ENCODE peak calls at places on chromosomes 6 and 20, in seven cellular contexts. One of them, this sample, is unnamed.

GRCh38 chr6:161744211-161745067 is 470.6 kb upstream of the AGPAT4 start:
- DNase-seq in CD8-positive, alpha-beta T cell: no peak
- DNase-seq in heart left ventricle: no peak
- DNase-seq in NCI-H446 treated with DMSO at 0.1 percent for 48 hours: no peak
- DNase-seq in AG08395: no peak
- DNase-seq in activated T-cell treated with anti-CD3 and anti-CD28 coated beads, Interleukin-2, amount 50 U/mL, for 72 hours: no peak
- DNase-seq in stimulated activated CD4-positive, alpha-beta T cell treated with anti-CD3 and anti-CD28 coated beads, Interleukin-4, amount 100 ng/mL, for 1 hour: no peak
- DNase-seq in this sample: no peak

GRCh38 chr6:87504440-87504839 is 31.7 kb downstream of the SLC35A1 start:
- DNase-seq in stimulated activated CD4-positive, alpha-beta T cell treated with anti-CD3 and anti-CD28 coated beads, Interleukin-4, amount 100 ng/mL, for 1 hour: no peak
- DNase-seq in activated T-cell treated with anti-CD3 and anti-CD28 coated beads, Interleukin-2, amount 50 U/mL, for 72 hours: no peak
- DNase-seq in CD8-positive, alpha-beta T cell: no peak
- DNase-seq in AG08395: no peak
- DNase-seq in heart left ventricle: no peak
- DNase-seq in NCI-H446 treated with DMSO at 0.1 percent for 48 hours: no peak
- DNase-seq in this sample: no peak

GRCh38 chr20:3135507-3136070 is 24.1 kb downstream of the FASTKD5 start:
- DNase-seq in activated T-cell treated with anti-CD3 and anti-CD28 coated beads, Interleukin-2, amount 50 U/mL, for 72 hours: no peak
- DNase-seq in NCI-H446 treated with DMSO at 0.1 percent for 48 hours: no peak
- DNase-seq in AG08395: no peak
- DNase-seq in CD8-positive, alpha-beta T cell: no peak
- DNase-seq in heart left ventricle: no peak
- DNase-seq in stimulated activated CD4-positive, alpha-beta T cell treated with anti-CD3 and anti-CD28 coated beads, Interleukin-4, amount 100 ng/mL, for 1 hour: no peak
- DNase-seq in this sample: no peak

GRCh38 chr20:1291191-1291741 is 25.2 kb downstream of the SNPH start:
- DNase-seq in stimulated activated CD4-positive, alpha-beta T cell treated with anti-CD3 and anti-CD28 coated beads, Interleukin-4, amount 100 ng/mL, for 1 hour: no peak
- DNase-seq in activated T-cell treated with anti-CD3 and anti-CD28 coated beads, Interleukin-2, amount 50 U/mL, for 72 hours: no peak
- DNase-seq in heart left ventricle: no peak
- DNase-seq in AG08395: peak; percentile 25
- DNase-seq in NCI-H446 treated with DMSO at 0.1 percent for 48 hours: no peak
- DNase-seq in CD8-positive, alpha-beta T cell: no peak
- DNase-seq in this sample: no peak

GRCh38 chr6:19880066-19880465 is 42.9 kb downstream of the ID4 start:
- DNase-seq in heart left ventricle: no peak
- DNase-seq in stimulated activated CD4-positive, alpha-beta T cell treated with anti-CD3 and anti-CD28 coated beads, Interleukin-4, amount 100 ng/mL, for 1 hour: no peak
- DNase-seq in NCI-H446 treated with DMSO at 0.1 percent for 48 hours: no peak
- DNase-seq in AG08395: no peak
- DNase-seq in CD8-positive, alpha-beta T cell: no peak
- DNase-seq in activated T-cell treated with anti-CD3 and anti-CD28 coated beads, Interleukin-2, amount 50 U/mL, for 72 hours: no peak
- DNase-seq in this sample: no peak

GRCh38 chr20:21149344-21149743 is 23.5 kb downstream of the KIZ start:
- DNase-seq in NCI-H446 treated with DMSO at 0.1 percent for 48 hours: no peak
- DNase-seq in CD8-positive, alpha-beta T cell: no peak
- DNase-seq in stimulated activated CD4-positive, alpha-beta T cell treated with anti-CD3 and anti-CD28 coated beads, Interleukin-4, amount 100 ng/mL, for 1 hour: no peak
- DNase-seq in AG08395: no peak
- DNase-seq in activated T-cell treated with anti-CD3 and anti-CD28 coated beads, Interleukin-2, amount 50 U/mL, for 72 hours: no peak
- DNase-seq in heart left ventricle: no peak
- DNase-seq in this sample: no peak

GRCh38 chr20:46160661-46161060 is 42.5 kb downstream of the CD40 start:
- DNase-seq in activated T-cell treated with anti-CD3 and anti-CD28 coated beads, Interleukin-2, amount 50 U/mL, for 72 hours: no peak
- DNase-seq in stimulated activated CD4-positive, alpha-beta T cell treated with anti-CD3 and anti-CD28 coated beads, Interleukin-4, amount 100 ng/mL, for 1 hour: no peak
- DNase-seq in CD8-positive, alpha-beta T cell: no peak
- DNase-seq in NCI-H446 treated with DMSO at 0.1 percent for 48 hours: no peak
- DNase-seq in AG08395: no peak
- DNase-seq in heart left ventricle: no peak
- DNase-seq in this sample: no peak

GRCh38 chr20:9129756-9130155 is 60.9 kb downstream of the PLCB4 start:
- DNase-seq in heart left ventricle: no peak
- DNase-seq in stimulated activated CD4-positive, alpha-beta T cell treated with anti-CD3 and anti-CD28 coated beads, Interleukin-4, amount 100 ng/mL, for 1 hour: no peak
- DNase-seq in AG08395: no peak
- DNase-seq in NCI-H446 treated with DMSO at 0.1 percent for 48 hours: no peak
- DNase-seq in activated T-cell treated with anti-CD3 and anti-CD28 coated beads, Interleukin-2, amount 50 U/mL, for 72 hours: no peak
- DNase-seq in CD8-positive, alpha-beta T cell: no peak
- DNase-seq in this sample: no peak

GRCh38 chr6:158559895-158560786 is at the start of gene TMEM181:
- DNase-seq in NCI-H446 treated with DMSO at 0.1 percent for 48 hours: peak; percentile 58
- DNase-seq in heart left ventricle: peak; percentile 88
- DNase-seq in CD8-positive, alpha-beta T cell: peak; percentile 83
- DNase-seq in activated T-cell treated with anti-CD3 and anti-CD28 coated beads, Interleukin-2, amount 50 U/mL, for 72 hours: peak; percentile 91
- DNase-seq in stimulated activated CD4-positive, alpha-beta T cell treated with anti-CD3 and anti-CD28 coated beads, Interleukin-4, amount 100 ng/mL, for 1 hour: peak; percentile 89
- DNase-seq in AG08395: peak; percentile 87
- DNase-seq in this sample: peak; percentile 73

GRCh38 chr6:87543836-87544735 is 45.7 kb downstream of the RARS2 start:
- DNase-seq in CD8-positive, alpha-beta T cell: no peak
- DNase-seq in activated T-cell treated with anti-CD3 and anti-CD28 coated beads, Interleukin-2, amount 50 U/mL, for 72 hours: no peak
- DNase-seq in stimulated activated CD4-positive, alpha-beta T cell treated with anti-CD3 and anti-CD28 coated beads, Interleukin-4, amount 100 ng/mL, for 1 hour: no peak
- DNase-seq in heart left ventricle: no peak
- DNase-seq in NCI-H446 treated with DMSO at 0.1 percent for 48 hours: no peak
- DNase-seq in AG08395: no peak
- DNase-seq in this sample: no peak

GRCh38 chr20:3798908-3799248 is 2.8 kb downstream of the CDC25B start:
- DNase-seq in heart left ventricle: no peak
- DNase-seq in AG08395: no peak
- DNase-seq in activated T-cell treated with anti-CD3 and anti-CD28 coated beads, Interleukin-2, amount 50 U/mL, for 72 hours: no peak
- DNase-seq in stimulated activated CD4-positive, alpha-beta T cell treated with anti-CD3 and anti-CD28 coated beads, Interleukin-4, amount 100 ng/mL, for 1 hour: no peak
- DNase-seq in NCI-H446 treated with DMSO at 0.1 percent for 48 hours: no peak
- DNase-seq in CD8-positive, alpha-beta T cell: no peak
- DNase-seq in this sample: no peak

GRCh38 chr6:166381733-166382499 is 824 bp downstream of the MPC1 start:
- DNase-seq in heart left ventricle: peak; percentile 75
- DNase-seq in CD8-positive, alpha-beta T cell: peak; percentile 59
- DNase-seq in AG08395: peak; percentile 56
- DNase-seq in stimulated activated CD4-positive, alpha-beta T cell treated with anti-CD3 and anti-CD28 coated beads, Interleukin-4, amount 100 ng/mL, for 1 hour: peak; percentile 70
- DNase-seq in NCI-H446 treated with DMSO at 0.1 percent for 48 hours: no peak
- DNase-seq in activated T-cell treated with anti-CD3 and anti-CD28 coated beads, Interleukin-2, amount 50 U/mL, for 72 hours: peak; percentile 86
- DNase-seq in this sample: peak; percentile 65

GRCh38 chr6:81636930-81637568 is 115.4 kb downstream of the TENT5A start:
- DNase-seq in NCI-H446 treated with DMSO at 0.1 percent for 48 hours: no peak
- DNase-seq in stimulated activated CD4-positive, alpha-beta T cell treated with anti-CD3 and anti-CD28 coated beads, Interleukin-4, amount 100 ng/mL, for 1 hour: no peak
- DNase-seq in AG08395: no peak
- DNase-seq in heart left ventricle: no peak
- DNase-seq in activated T-cell treated with anti-CD3 and anti-CD28 coated beads, Interleukin-2, amount 50 U/mL, for 72 hours: no peak
- DNase-seq in CD8-positive, alpha-beta T cell: no peak
- DNase-seq in this sample: no peak

GRCh38 chr20:43691928-43692524 is 25.1 kb downstream of the MYBL2 start:
- DNase-seq in AG08395: peak; percentile 76
- DNase-seq in activated T-cell treated with anti-CD3 and anti-CD28 coated beads, Interleukin-2, amount 50 U/mL, for 72 hours: peak; percentile 75
- DNase-seq in NCI-H446 treated with DMSO at 0.1 percent for 48 hours: no peak
- DNase-seq in CD8-positive, alpha-beta T cell: peak; percentile 29
- DNase-seq in stimulated activated CD4-positive, alpha-beta T cell treated with anti-CD3 and anti-CD28 coated beads, Interleukin-4, amount 100 ng/mL, for 1 hour: peak; percentile 64
- DNase-seq in heart left ventricle: no peak
- DNase-seq in this sample: peak; percentile 23

GRCh38 chr20:2131366-2131765 is 29.7 kb downstream of the STK35 start:
- DNase-seq in CD8-positive, alpha-beta T cell: no peak
- DNase-seq in AG08395: no peak
- DNase-seq in stimulated activated CD4-positive, alpha-beta T cell treated with anti-CD3 and anti-CD28 coated beads, Interleukin-4, amount 100 ng/mL, for 1 hour: no peak
- DNase-seq in NCI-H446 treated with DMSO at 0.1 percent for 48 hours: no peak
- DNase-seq in heart left ventricle: no peak
- DNase-seq in activated T-cell treated with anti-CD3 and anti-CD28 coated beads, Interleukin-2, amount 50 U/mL, for 72 hours: no peak
- DNase-seq in this sample: no peak

GRCh38 chr6:30690403-30691207 is at the start of gene NRM:
- DNase-seq in activated T-cell treated with anti-CD3 and anti-CD28 coated beads, Interleukin-2, amount 50 U/mL, for 72 hours: peak; percentile 86
- DNase-seq in NCI-H446 treated with DMSO at 0.1 percent for 48 hours: peak; percentile 69
- DNase-seq in AG08395: peak; percentile 91
- DNase-seq in heart left ventricle: peak; percentile 91
- DNase-seq in CD8-positive, alpha-beta T cell: peak; percentile 61
- DNase-seq in stimulated activated CD4-positive, alpha-beta T cell treated with anti-CD3 and anti-CD28 coated beads, Interleukin-4, amount 100 ng/mL, for 1 hour: peak; percentile 81
- DNase-seq in this sample: no peak

GRCh38 chr6:133568970-133569889 is 319.7 kb upstream of the TCF21 start:
- DNase-seq in AG08395: peak; percentile 85
- DNase-seq in activated T-cell treated with anti-CD3 and anti-CD28 coated beads, Interleukin-2, amount 50 U/mL, for 72 hours: peak; percentile 15
- DNase-seq in NCI-H446 treated with DMSO at 0.1 percent for 48 hours: peak; percentile 49
- DNase-seq in CD8-positive, alpha-beta T cell: no peak
- DNase-seq in stimulated activated CD4-positive, alpha-beta T cell treated with anti-CD3 and anti-CD28 coated beads, Interleukin-4, amount 100 ng/mL, for 1 hour: no peak
- DNase-seq in heart left ventricle: peak; percentile 8
- DNase-seq in this sample: no peak

GRCh38 chr6:152173321-152173720 is 365.8 kb downstream of the ESR1 start:
- DNase-seq in CD8-positive, alpha-beta T cell: no peak
- DNase-seq in AG08395: peak; percentile 29
- DNase-seq in heart left ventricle: no peak
- DNase-seq in stimulated activated CD4-positive, alpha-beta T cell treated with anti-CD3 and anti-CD28 coated beads, Interleukin-4, amount 100 ng/mL, for 1 hour: no peak
- DNase-seq in activated T-cell treated with anti-CD3 and anti-CD28 coated beads, Interleukin-2, amount 50 U/mL, for 72 hours: no peak
- DNase-seq in NCI-H446 treated with DMSO at 0.1 percent for 48 hours: no peak
- DNase-seq in this sample: no peak

GRCh38 chr6:14957355-14958059 is 288.4 kb upstream of the JARID2 start:
- DNase-seq in heart left ventricle: no peak
- DNase-seq in stimulated activated CD4-positive, alpha-beta T cell treated with anti-CD3 and anti-CD28 coated beads, Interleukin-4, amount 100 ng/mL, for 1 hour: no peak
- DNase-seq in CD8-positive, alpha-beta T cell: no peak
- DNase-seq in AG08395: no peak
- DNase-seq in activated T-cell treated with anti-CD3 and anti-CD28 coated beads, Interleukin-2, amount 50 U/mL, for 72 hours: no peak
- DNase-seq in NCI-H446 treated with DMSO at 0.1 percent for 48 hours: no peak
- DNase-seq in this sample: no peak

GRCh38 chr6:4374231-4374630 is 238.9 kb upstream of the ECI2 start:
- DNase-seq in activated T-cell treated with anti-CD3 and anti-CD28 coated beads, Interleukin-2, amount 50 U/mL, for 72 hours: no peak
- DNase-seq in NCI-H446 treated with DMSO at 0.1 percent for 48 hours: no peak
- DNase-seq in stimulated activated CD4-positive, alpha-beta T cell treated with anti-CD3 and anti-CD28 coated beads, Interleukin-4, amount 100 ng/mL, for 1 hour: no peak
- DNase-seq in heart left ventricle: no peak
- DNase-seq in AG08395: no peak
- DNase-seq in CD8-positive, alpha-beta T cell: no peak
- DNase-seq in this sample: no peak

GRCh38 chr6:79702701-79703100 is 71.6 kb downstream of the SH3BGRL2 start:
- DNase-seq in stimulated activated CD4-positive, alpha-beta T cell treated with anti-CD3 and anti-CD28 coated beads, Interleukin-4, amount 100 ng/mL, for 1 hour: no peak
- DNase-seq in CD8-positive, alpha-beta T cell: peak; percentile 14
- DNase-seq in NCI-H446 treated with DMSO at 0.1 percent for 48 hours: no peak
- DNase-seq in activated T-cell treated with anti-CD3 and anti-CD28 coated beads, Interleukin-2, amount 50 U/mL, for 72 hours: peak; percentile 40
- DNase-seq in heart left ventricle: no peak
- DNase-seq in AG08395: no peak
- DNase-seq in this sample: peak; percentile 49

GRCh38 chr6:50862172-50862571 is 43.5 kb downstream of the TFAP2B start:
- DNase-seq in stimulated activated CD4-positive, alpha-beta T cell treated with anti-CD3 and anti-CD28 coated beads, Interleukin-4, amount 100 ng/mL, for 1 hour: no peak
- DNase-seq in activated T-cell treated with anti-CD3 and anti-CD28 coated beads, Interleukin-2, amount 50 U/mL, for 72 hours: no peak
- DNase-seq in NCI-H446 treated with DMSO at 0.1 percent for 48 hours: no peak
- DNase-seq in CD8-positive, alpha-beta T cell: no peak
- DNase-seq in heart left ventricle: no peak
- DNase-seq in AG08395: no peak
- DNase-seq in this sample: no peak

GRCh38 chr20:13331536-13331935 is 110.5 kb downstream of the ISM1 start:
- DNase-seq in stimulated activated CD4-positive, alpha-beta T cell treated with anti-CD3 and anti-CD28 coated beads, Interleukin-4, amount 100 ng/mL, for 1 hour: no peak
- DNase-seq in NCI-H446 treated with DMSO at 0.1 percent for 48 hours: no peak
- DNase-seq in heart left ventricle: no peak
- DNase-seq in CD8-positive, alpha-beta T cell: no peak
- DNase-seq in activated T-cell treated with anti-CD3 and anti-CD28 coated beads, Interleukin-2, amount 50 U/mL, for 72 hours: no peak
- DNase-seq in AG08395: peak; percentile 43
- DNase-seq in this sample: no peak

GRCh38 chr6:105859441-105859840 is 226.7 kb upstream of the PRDM1 start:
- DNase-seq in stimulated activated CD4-positive, alpha-beta T cell treated with anti-CD3 and anti-CD28 coated beads, Interleukin-4, amount 100 ng/mL, for 1 hour: no peak
- DNase-seq in activated T-cell treated with anti-CD3 and anti-CD28 coated beads, Interleukin-2, amount 50 U/mL, for 72 hours: no peak
- DNase-seq in CD8-positive, alpha-beta T cell: no peak
- DNase-seq in heart left ventricle: no peak
- DNase-seq in AG08395: no peak
- DNase-seq in NCI-H446 treated with DMSO at 0.1 percent for 48 hours: no peak
- DNase-seq in this sample: no peak

GRCh38 chr6:119466226-119466625 is 116.7 kb upstream of the MAN1A1 start:
- DNase-seq in NCI-H446 treated with DMSO at 0.1 percent for 48 hours: no peak
- DNase-seq in stimulated activated CD4-positive, alpha-beta T cell treated with anti-CD3 and anti-CD28 coated beads, Interleukin-4, amount 100 ng/mL, for 1 hour: no peak
- DNase-seq in AG08395: no peak
- DNase-seq in CD8-positive, alpha-beta T cell: no peak
- DNase-seq in activated T-cell treated with anti-CD3 and anti-CD28 coated beads, Interleukin-2, amount 50 U/mL, for 72 hours: no peak
- DNase-seq in heart left ventricle: no peak
- DNase-seq in this sample: no peak

GRCh38 chr20:309306-309840 is 12.0 kb downstream of the ZCCHC3 start:
- DNase-seq in NCI-H446 treated with DMSO at 0.1 percent for 48 hours: no peak
- DNase-seq in heart left ventricle: no peak
- DNase-seq in stimulated activated CD4-positive, alpha-beta T cell treated with anti-CD3 and anti-CD28 coated beads, Interleukin-4, amount 100 ng/mL, for 1 hour: no peak
- DNase-seq in CD8-positive, alpha-beta T cell: no peak
- DNase-seq in AG08395: no peak
- DNase-seq in activated T-cell treated with anti-CD3 and anti-CD28 coated beads, Interleukin-2, amount 50 U/mL, for 72 hours: no peak
- DNase-seq in this sample: no peak

GRCh38 chr20:59736366-59736765 is 132.0 kb downstream of the PHACTR3 start:
- DNase-seq in AG08395: no peak
- DNase-seq in heart left ventricle: no peak
- DNase-seq in CD8-positive, alpha-beta T cell: no peak
- DNase-seq in activated T-cell treated with anti-CD3 and anti-CD28 coated beads, Interleukin-2, amount 50 U/mL, for 72 hours: no peak
- DNase-seq in NCI-H446 treated with DMSO at 0.1 percent for 48 hours: no peak
- DNase-seq in stimulated activated CD4-positive, alpha-beta T cell treated with anti-CD3 and anti-CD28 coated beads, Interleukin-4, amount 100 ng/mL, for 1 hour: no peak
- DNase-seq in this sample: no peak

This sample was measured in naive thymus-derived CD4-positive, alpha-beta T cell.